ENCODE peak calls at places on chromosome 17, in nine cellular contexts. V, Y, L, X, U, M, B, H and K are unnamed samples.

GRCh38 chr17:17484451-17484899 is 7.7 kb downstream of the MED9 start:
- DNase-seq in U (peak; percentile 27), L (peak; percentile 39), H (no peak), M (no peak), V (no peak), Y (no peak), B (no peak), X (no peak), K (no peak)

GRCh38 chr17:13359774-13360173 is 242.0 kb downstream of the HS3ST3A1 start:
- DNase-seq in U (no peak), B (no peak), X (no peak), M (no peak), Y (no peak), L (no peak), H (no peak), V (no peak), K (no peak)

GRCh38 chr17:49580055-49580721 is 4.5 kb downstream of the NXPH3 start:
- DNase-seq in U (no peak), Y (no peak), B (no peak), X (no peak), H (no peak), L (no peak), V (peak; percentile 57), M (no peak), K (no peak)

GRCh38 chr17:2406903-2407790 is 6.3 kb upstream of the MNT start:
- DNase-seq in V (peak; percentile 91), L (peak; percentile 92), B (no peak), Y (peak; percentile 92), M (no peak), U (peak; percentile 97), X (peak; percentile 23), H (peak; percentile 66), K (no peak)

GRCh38 chr17:496761-497586 is 144.4 kb upstream of the RPH3AL start:
- DNase-seq in M (no peak), U (peak; percentile 19), H (no peak), B (no peak), L (peak; percentile 59), V (no peak), Y (no peak), X (no peak), K (no peak)

GRCh38 chr17:73336613-73337400 is 25.0 kb upstream of the CDC42EP4 start:
- DNase-seq in X (no peak), M (no peak), V (peak; percentile 68), B (no peak), Y (no peak), U (no peak), H (no peak), L (no peak), K (no peak)

GRCh38 chr17:61248399-61248798 is 151.2 kb upstream of the TBX2 start:
- DNase-seq in U (no peak), M (peak; percentile 30), Y (peak; percentile 60), L (peak; percentile 55), H (no peak), V (no peak), B (no peak), X (no peak), K (no peak)

GRCh38 chr17:49604314-49604869 is 28.7 kb downstream of the NXPH3 start:
- DNase-seq in H (no peak), V (no peak), U (no peak), M (no peak), Y (no peak), L (no peak), B (no peak), X (no peak), K (no peak)

DNA sequence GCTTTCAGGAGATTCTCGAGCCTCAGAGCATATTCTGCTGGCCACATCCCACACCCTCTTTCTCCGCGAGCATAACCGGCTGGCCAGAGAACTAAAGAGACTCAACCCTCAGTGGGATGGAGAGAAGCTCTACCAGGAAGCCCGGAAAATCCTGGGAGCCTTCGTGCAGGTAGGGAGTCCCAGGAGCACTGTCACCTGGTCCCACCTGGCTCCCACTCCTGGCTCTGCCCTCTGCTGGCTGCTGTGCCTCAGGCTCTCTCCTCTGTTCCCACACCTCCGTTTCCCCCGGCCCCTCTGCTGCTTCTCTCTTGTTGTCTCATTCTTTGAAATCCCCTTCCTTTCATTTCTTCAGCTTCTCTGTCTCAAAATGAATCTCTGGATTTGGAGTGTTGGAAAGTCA is 16.4 kb downstream of the LPO start:
- DNase-seq in U (no peak), Y (no peak), X (no peak), H (no peak), M (no peak), V (no peak), B (no peak), L (no peak), K (no peak)
- TF ChIP-seq CTCF in U (no peak), Y (no peak), X (no peak), H (no peak), M (no peak), V (peak; percentile 16), B (no peak), L (no peak), K (no peak)

GRCh38 chr17:39672522-39673334 is 4.5 kb downstream of the PNMT start:
- DNase-seq in Y (no peak), L (no peak), M (no peak), B (no peak), X (no peak), H (no peak), V (peak; percentile 75), U (no peak), K (no peak)
- TF ChIP-seq CTCF in Y (no peak), L (no peak), M (peak; percentile 1), B (no peak), X (no peak), H (no peak), V (no peak), U (no peak), K (no peak)

GRCh38 chr17:33651631-33652030 is 358.5 kb upstream of the ASIC2 start:
- DNase-seq in M (no peak), X (no peak), H (no peak), Y (no peak), B (no peak), V (no peak), L (peak; percentile 2), U (no peak), K (no peak)
- TF ChIP-seq CTCF in M (no peak), X (no peak), H (no peak), Y (no peak), B (no peak), V (no peak), L (no peak), U (no peak), K (no peak)

GRCh38 chr17:81666342-81667191 is at the start of the genes CCDC137 and OXLD1:
- DNase-seq in U (peak; percentile 96), H (peak; percentile 86), M (peak; percentile 94), X (peak; percentile 96), L (peak; percentile 96), V (peak; percentile 99), Y (peak; percentile 96), B (peak; percentile 97), K (peak; percentile 98)

GRCh38 chr17:81665205-81666091 is 957 bp downstream of the OXLD1 start:
- DNase-seq in V (peak; percentile 75), B (no peak), X (no peak), Y (no peak), M (no peak), L (peak; percentile 6), U (peak; percentile 28), H (no peak), K (no peak)

GRCh38 chr17:81664051-81664470 is 2.3 kb downstream of the OXLD1 start:
- DNase-seq in X (no peak), L (no peak), M (no peak), Y (no peak), B (no peak), H (no peak), V (peak; percentile 60), U (peak; percentile 16), K (no peak)

GRCh38 chr17:81667754-81668153 is 1.2 kb downstream of the CCDC137 start:
- DNase-seq in X (no peak), M (no peak), L (no peak), V (no peak), U (no peak), B (no peak), Y (no peak), H (no peak), K (no peak)

DNA sequence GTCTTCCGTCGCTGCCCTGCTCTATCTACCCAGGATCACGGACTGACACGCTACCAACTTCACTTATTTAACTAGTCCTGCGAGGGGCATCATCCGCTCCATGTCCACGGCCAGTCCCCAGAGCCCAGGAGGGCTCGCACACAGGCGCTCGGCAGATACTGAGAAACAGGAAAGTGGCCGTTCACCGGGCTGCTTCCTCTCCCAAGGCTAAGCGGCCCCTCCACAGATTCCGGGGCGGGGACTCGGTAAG is 388 bp downstream of the OXLD1 start:
- DNase-seq in Y (no peak), V (no peak), L (peak; percentile 9), X (no peak), U (no peak), H (no peak), M (no peak), B (peak; percentile 62), K (no peak)
- TF ChIP-seq CTCF in Y (no peak), V (no peak), L (no peak), X (no peak), U (no peak), H (no peak), M (no peak), B (no peak), K (no peak)

DNA sequence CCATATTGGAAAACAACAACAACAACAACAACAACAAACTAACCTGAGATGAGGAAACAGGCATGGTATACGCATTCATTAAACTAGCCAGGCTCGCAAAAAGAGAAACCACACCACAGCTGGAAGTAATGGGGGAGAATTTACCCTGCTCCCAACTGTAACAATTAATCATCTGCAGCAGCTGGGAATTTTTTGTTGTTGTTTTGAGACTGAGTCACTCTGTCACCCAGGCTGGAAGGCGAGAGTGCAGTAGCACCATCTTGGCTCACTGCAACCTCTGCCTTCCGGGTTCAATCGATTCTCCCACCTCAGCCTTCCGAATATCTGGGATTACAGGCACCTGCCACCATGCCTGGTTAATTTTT is 16.3 kb downstream of the PRPSAP1 start:
- DNase-seq in Y (peak; percentile 21), V (no peak), X (no peak), B (no peak), L (peak; percentile 18), U (peak; percentile 38), M (no peak), H (no peak), K (no peak)
- TF ChIP-seq CTCF in Y (no peak), V (no peak), X (no peak), B (no peak), L (no peak), U (no peak), M (no peak), H (no peak), K (no peak)

GRCh38 chr17:50605434-50605833 is 29.2 kb upstream of the ABCC3 start:
- DNase-seq in B (no peak), Y (no peak), M (no peak), V (no peak), X (no peak), L (no peak), U (peak; percentile 10), H (no peak), K (no peak)

GRCh38 chr17:50604470-50604869 is 30.2 kb upstream of the ABCC3 start:
- DNase-seq in U (peak; percentile 20), H (no peak), X (no peak), B (peak; percentile 26), M (no peak), L (peak; percentile 28), V (peak; percentile 88), Y (no peak), K (no peak)

GRCh38 chr17:50609376-50610074 is 25.2 kb upstream of the ABCC3 start:
- DNase-seq in Y (no peak), H (no peak), M (no peak), L (no peak), V (no peak), B (no peak), U (no peak), X (no peak), K (no peak)

GRCh38 chr17:50608700-50609375 is 25.8 kb upstream of the ABCC3 start:
- DNase-seq in V (no peak), M (no peak), H (no peak), L (no peak), Y (no peak), U (no peak), B (no peak), X (no peak), K (no peak)

GRCh38 chr17:50607522-50607921 is 27.2 kb upstream of the ABCC3 start:
- DNase-seq in B (no peak), M (no peak), V (no peak), U (no peak), X (no peak), Y (no peak), H (no peak), L (no peak), K (no peak)
- TF ChIP-seq CTCF in B (no peak), M (no peak), V (no peak), U (no peak), X (no peak), Y (no peak), H (no peak), L (no peak), K (no peak)